ENCODE peak calls at places on chromosome 7, in ten cellular contexts. E, V, W, Q, L, Z, B, O, J and T are unnamed samples.

GRCh38 chr7:108348913-108349312 is 107.3 kb downstream of the NRCAM start:
- DNase-seq in E (no peak), V (no peak), W (no peak), Q (no peak), L (peak), Z (no peak), B (peak), O (peak), J (no peak), T (peak)

GRCh38 chr7:153320728-153321127 is 561.2 kb downstream of the ACTR3B start:
- DNase-seq in E (no peak), V (no peak), W (no peak), Q (no peak), L (no peak), Z (no peak), B (no peak), O (no peak), J (no peak), T (no peak)

GRCh38 chr7:76354981-76355730 is 3.6 kb downstream of the YWHAG start:
- DNase-seq in E (no peak), V (no peak), W (no peak), Q (no peak), L (no peak), Z (no peak), B (no peak), O (no peak), J (no peak), T (peak)

GRCh38 chr7:111711426-111712065 is 149.3 kb upstream of the IMMP2L start:
- DNase-seq in E (no peak), V (no peak), W (no peak), Q (no peak), L (peak), Z (no peak), B (no peak), O (no peak), J (no peak), T (no peak)

GRCh38 chr7:25208525-25209221 is 19.6 kb downstream of the NPVF start:
- DNase-seq in E (no peak), V (no peak), W (no peak), Q (no peak), L (no peak), Z (no peak), B (no peak), O (no peak), J (no peak), T (no peak)

GRCh38 chr7:37709631-37710509 is 26.3 kb downstream of the GPR141 start:
- DNase-seq in E (no peak), V (no peak), W (no peak), Q (no peak), L (no peak), Z (no peak), B (no peak), O (no peak), J (peak), T (no peak)

GRCh38 chr7:87575521-87575920 is 25.2 kb downstream of the ABCB1 start:
- DNase-seq in E (peak), V (no peak), W (no peak), Q (no peak), L (no peak), Z (no peak), B (no peak), O (no peak), J (no peak), T (no peak)

GRCh38 chr7:48255046-48255445 is 83.8 kb downstream of the ABCA13 start:
- DNase-seq in E (no peak), V (no peak), W (no peak), Q (no peak), L (peak), Z (no peak), B (peak), O (no peak), J (peak), T (peak)

GRCh38 chr7:95906871-95907270 is 134.5 kb downstream of the DYNC1I1 start:
- DNase-seq in E (no peak), V (no peak), W (no peak), Q (no peak), L (no peak), Z (no peak), B (no peak), O (no peak), J (peak), T (no peak)

GRCh38 chr7:66306243-66306642 is 101.1 kb downstream of the TPST1 start:
- DNase-seq in E (no peak), V (no peak), W (no peak), Q (no peak), L (no peak), Z (no peak), B (no peak), O (peak), J (no peak), T (no peak)

GRCh38 chr7:95863-96260 is 96.5 kb upstream of the FAM20C start:
- DNase-seq in E (no peak), V (no peak), W (no peak), Q (no peak), L (no peak), Z (no peak), B (no peak), O (no peak), J (no peak), T (peak)

GRCh38 chr7:12571691-12572090 is 1.2 kb downstream of the SCIN start:
- DNase-seq in E (no peak), V (no peak), W (no peak), Q (no peak), L (no peak), Z (no peak), B (no peak), O (peak), J (no peak), T (no peak)

GRCh38 chr7:155584763-155585531 is 38.6 kb upstream of the CNPY1 start:
- DNase-seq in E (peak), V (no peak), W (peak), Q (no peak), L (peak), Z (no peak), B (no peak), O (no peak), J (no peak), T (peak)

GRCh38 chr7:130814753-130815152 is 80.7 kb upstream of the KLF14 start:
- DNase-seq in E (no peak), V (no peak), W (no peak), Q (no peak), L (peak), Z (no peak), B (no peak), O (no peak), J (peak), T (peak)

GRCh38 chr7:80294321-80294720 is 159.7 kb downstream of the GNAI1 start:
- DNase-seq in E (no peak), V (no peak), W (no peak), Q (no peak), L (peak), Z (no peak), B (no peak), O (no peak), J (no peak), T (peak)

GRCh38 chr7:94008537-94008936 is 4.4 kb upstream of the BET1 start:
- DNase-seq in E (no peak), V (no peak), W (no peak), Q (no peak), L (no peak), Z (no peak), B (no peak), O (no peak), J (peak), T (no peak)

GRCh38 chr7:79268730-79269129 is 184.7 kb downstream of the MAGI2 start:
- DNase-seq in E (no peak), V (no peak), W (no peak), Q (no peak), L (no peak), Z (no peak), B (no peak), O (no peak), J (no peak), T (no peak)

GRCh38 chr7:75534727-75535307 is 42.7 kb downstream of the SPDYE5 start:
- DNase-seq in E (no peak), V (no peak), W (peak), Q (no peak), L (peak), Z (no peak), B (no peak), O (peak), J (peak), T (peak)

GRCh38 chr7:33760834-33761233 is 144.5 kb upstream of the BMPER start:
- DNase-seq in E (no peak), V (no peak), W (no peak), Q (no peak), L (no peak), Z (no peak), B (no peak), O (no peak), J (no peak), T (no peak)

GRCh38 chr7:16774294-16774693 is 20.7 kb downstream of the TSPAN13 start:
- DNase-seq in E (no peak), V (no peak), W (no peak), Q (no peak), L (no peak), Z (no peak), B (no peak), O (no peak), J (no peak), T (no peak)

GRCh38 chr7:77684030-77684429 is 12.2 kb upstream of the RSBN1L start:
- DNase-seq in E (peak), V (no peak), W (no peak), Q (no peak), L (peak), Z (no peak), B (no peak), O (no peak), J (no peak), T (peak)

GRCh38 chr7:93973134-93973533 is 31.0 kb downstream of the BET1 start:
- DNase-seq in E (no peak), V (no peak), W (no peak), Q (no peak), L (no peak), Z (no peak), B (no peak), O (no peak), J (no peak), T (peak)

GRCh38 chr7:28748934-28749584 is 209.1 kb downstream of the TRIL start:
- DNase-seq in E (peak), V (no peak), W (no peak), Q (no peak), L (peak), Z (peak), B (no peak), O (peak), J (peak), T (peak)

GRCh38 chr7:54811925-54812264 is 52.9 kb upstream of the SEC61G start:
- DNase-seq in E (no peak), V (no peak), W (peak), Q (peak), L (peak), Z (no peak), B (peak), O (no peak), J (no peak), T (peak)

GRCh38 chr7:29106128-29106988 is 40.0 kb downstream of the CPVL start:
- DNase-seq in E (peak), V (no peak), W (peak), Q (peak), L (peak), Z (no peak), B (peak), O (peak), J (peak), T (peak)

GRCh38 chr7:139739863-139740597 is 37.8 kb downstream of the HIPK2 start:
- DNase-seq in E (peak), V (no peak), W (no peak), Q (peak), L (no peak), Z (no peak), B (no peak), O (no peak), J (no peak), T (no peak)

GRCh38 chr7:149837620-149838223 is 453 bp upstream of the ZNF862 start:
- DNase-seq in E (no peak), V (no peak), W (no peak), Q (no peak), L (no peak), Z (no peak), B (no peak), O (no peak), J (no peak), T (no peak)

DNA sequence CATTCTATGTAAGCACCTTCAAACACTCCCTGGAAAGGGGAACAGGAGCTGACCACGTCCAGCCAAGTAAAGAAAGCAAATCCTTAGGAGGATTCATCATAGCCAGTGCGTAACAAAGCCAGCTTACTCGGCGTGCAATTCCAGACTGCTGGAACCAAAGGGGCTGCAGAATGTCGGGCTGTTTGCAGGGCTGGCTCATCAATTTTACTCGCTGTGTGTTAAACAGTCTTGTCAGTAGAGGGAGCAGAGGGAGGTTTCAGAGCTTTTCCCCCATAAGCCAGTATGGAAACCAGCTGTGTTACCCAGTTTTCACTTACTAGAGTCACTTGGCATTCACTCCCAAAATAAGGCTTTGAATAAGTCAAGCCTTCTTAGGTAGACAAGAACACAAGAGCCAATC is 127.1 kb downstream of the KMT2E start:
- DNase-seq in E (no peak), V (no peak), W (peak), Q (no peak), L (peak), Z (no peak), B (peak), O (no peak), J (peak), T (peak)
- TF ChIP-seq CTCF in E (peak), V (no peak), W (peak), Q (no peak), L (peak), Z (no peak), B (peak), O (no peak), J (no peak), T (peak)

GRCh38 chr7:90266808-90267207 is 21.8 kb downstream of the CFAP69 start:
- DNase-seq in E (no peak), V (no peak), W (no peak), Q (no peak), L (peak), Z (no peak), B (no peak), O (no peak), J (no peak), T (peak)
- H3K4me3 ChIP-seq in E (no peak), V (no peak), W (no peak), Q (no peak), L (no peak), Z (no peak), B (no peak), O (no peak), J (no peak), T (no peak)

GRCh38 chr7:134654104-134654775 is 7.6 kb downstream of the BPGM start:
- DNase-seq in E (no peak), V (no peak), W (no peak), Q (no peak), L (no peak), Z (no peak), B (no peak), O (no peak), J (no peak), T (no peak)
- TF ChIP-seq CTCF in E (no peak), V (no peak), W (no peak), Q (no peak), L (no peak), Z (no peak), B (no peak), O (no peak), J (no peak), T (no peak)

DNA sequence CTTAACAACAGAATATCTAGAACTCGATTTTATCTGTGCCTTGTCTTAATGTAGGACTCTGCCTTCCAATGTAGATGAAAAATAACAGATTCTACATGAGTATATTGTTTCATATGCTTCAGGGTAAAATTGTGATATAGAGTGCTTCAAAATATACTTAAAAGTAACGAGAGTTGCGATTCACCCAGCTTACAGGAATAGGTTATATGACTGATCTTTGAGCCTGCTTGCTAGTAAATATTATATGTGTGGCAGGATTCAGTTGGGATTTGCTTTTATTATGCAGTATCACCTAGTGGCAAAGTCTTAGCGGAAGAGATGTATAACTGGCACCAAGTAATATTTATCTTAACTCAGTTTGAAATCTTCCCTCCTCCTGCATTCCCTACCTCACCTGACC is 183.3 kb downstream of the SEMA3E start:
- DNase-seq in E (no peak), V (no peak), W (no peak), Q (no peak), L (no peak), Z (no peak), B (no peak), O (no peak), J (no peak), T (no peak)
- H3K4me3 ChIP-seq in E (no peak), V (no peak), W (no peak), Q (no peak), L (no peak), Z (no peak), B (no peak), O (no peak), J (no peak), T (no peak)

GRCh38 chr7:21256310-21256877 is 171.5 kb upstream of the SP4 start:
- DNase-seq in E (no peak), V (no peak), W (no peak), Q (no peak), L (peak), Z (no peak), B (peak), O (peak), J (peak), T (peak)
- TF ChIP-seq CTCF in E (peak), V (peak), W (peak), Q (no peak), L (peak), Z (peak), B (peak), O (peak), J (peak), T (peak)

DNA sequence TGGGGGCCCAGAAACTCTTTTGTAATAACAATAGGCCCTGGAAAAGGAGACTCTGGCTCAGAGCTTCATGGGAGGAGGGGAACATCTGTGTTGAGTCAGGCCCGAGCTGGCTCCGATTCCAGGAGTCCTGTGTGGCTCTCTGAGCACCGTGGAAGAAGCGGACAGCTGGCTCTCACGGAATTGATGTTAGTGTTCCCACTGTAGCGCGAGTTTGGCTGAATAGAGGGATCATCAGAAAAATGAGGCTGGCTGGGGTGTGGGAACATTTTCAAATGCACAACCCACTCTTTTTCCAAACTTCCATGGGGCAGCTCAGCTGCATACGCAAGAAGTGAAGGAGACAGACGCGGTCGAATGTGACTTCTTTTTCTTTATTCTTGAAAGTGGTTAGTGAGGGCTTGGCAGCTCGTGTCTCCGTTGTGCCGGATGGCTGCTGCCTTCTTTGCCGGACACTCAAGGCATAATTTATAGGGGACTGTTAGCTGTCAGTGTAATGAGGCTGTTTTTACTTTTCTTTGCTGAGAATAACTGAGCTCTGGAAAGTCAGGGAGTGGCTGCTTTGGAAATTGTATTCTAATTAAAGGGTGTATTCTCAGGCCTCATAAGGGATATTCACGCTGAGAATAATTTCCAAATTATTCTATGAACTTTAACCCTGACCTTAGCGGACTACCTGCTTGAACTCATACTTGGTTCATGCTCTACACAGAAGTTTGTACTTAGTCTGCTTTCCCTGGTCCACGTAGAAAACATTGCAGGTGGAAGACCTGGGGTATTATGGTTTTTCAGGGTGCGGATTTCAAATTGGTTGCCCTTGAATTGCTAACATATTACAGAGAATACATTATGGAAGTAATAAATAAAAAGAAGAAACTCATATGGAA is 23.1 kb downstream of the MDFIC start:
- DNase-seq in E (peak), V (peak), W (peak), Q (peak), L (peak), Z (peak), B (peak), O (no peak), J (no peak), T (peak)
- H3K4me3 ChIP-seq in E (no peak), V (peak), W (peak), Q (peak), L (peak), Z (peak), B (peak), O (no peak), J (no peak), T (peak)

DNA sequence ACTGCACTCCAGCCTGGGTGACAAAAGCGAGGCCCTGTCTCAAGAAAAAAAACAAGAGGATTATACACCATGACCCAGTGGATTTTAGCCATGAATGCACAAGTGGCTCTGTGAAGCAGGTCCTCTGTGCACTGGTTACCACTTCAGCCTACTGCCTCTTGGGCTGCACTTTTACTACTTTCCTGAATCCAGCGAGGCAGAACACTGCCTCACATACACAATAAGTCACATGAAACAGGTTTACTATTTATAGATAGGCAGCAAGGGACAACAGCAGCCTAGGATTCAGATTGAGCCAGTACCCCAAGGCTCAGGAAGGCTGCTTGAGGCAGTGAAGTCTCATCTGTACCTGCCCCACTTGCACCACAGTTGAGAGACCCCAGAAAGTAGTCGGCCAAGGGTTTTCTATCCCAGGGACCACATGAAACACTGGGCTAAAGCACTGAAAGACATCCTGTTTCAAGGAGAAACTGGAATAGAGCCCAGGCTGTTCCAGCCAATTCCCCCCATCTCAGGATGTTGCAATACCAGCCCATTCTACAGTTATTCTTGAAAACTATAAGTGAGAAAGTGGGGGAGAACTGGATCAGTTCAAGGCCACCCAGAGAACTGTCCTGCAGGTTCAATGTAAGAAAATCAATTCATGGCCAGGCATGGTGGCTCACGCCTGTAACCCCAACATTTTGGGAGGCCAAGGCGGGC is 10.3 kb upstream of the OGDH start:
- DNase-seq in E (no peak), V (no peak), W (no peak), Q (no peak), L (peak), Z (no peak), B (no peak), O (no peak), J (no peak), T (peak)
- TF ChIP-seq CTCF in E (no peak), V (no peak), W (no peak), Q (no peak), L (peak), Z (no peak), B (no peak), O (no peak), J (no peak), T (no peak)

GRCh38 chr7:20206104-20206896 is 10.9 kb downstream of the MACC1 start:
- DNase-seq in E (no peak), V (no peak), W (no peak), Q (no peak), L (no peak), Z (no peak), B (no peak), O (peak), J (no peak), T (no peak)
- H3K4me3 ChIP-seq in E (no peak), V (no peak), W (no peak), Q (no peak), L (no peak), Z (no peak), B (no peak), O (no peak), J (no peak), T (no peak)